ENCODE peak calls at places on chromosomes 4 and X, in seven cellular contexts. L is gastrocnemius medialis, J is esophagus muscularis mucosa, Z is breast epithelium, X is colonic mucosa, K is A549, A is left lung. S is an unnamed sample.

GRCh38 chr4:148261861-148262260 is 180.4 kb downstream of the NR3C2 start:
- DNase-seq in A (no peak), X (no peak), Z (no peak), K (no peak), J (no peak), L (no peak), S (no peak)

GRCh38 chrX:64580605-64581004 is 185.4 kb upstream of the MTMR8 start:
- DNase-seq in J (no peak), A (no peak), L (no peak), K (no peak), X (no peak), Z (no peak), S (no peak)

GRCh38 chrX:100411802-100412333 is 1.8 kb upstream of the PCDH19 start:
- DNase-seq in X (no peak), L (no peak), J (no peak), K (no peak), A (no peak), Z (no peak), S (no peak)

GRCh38 chr4:106063009-106063408 is 167.7 kb downstream of the NPNT start:
- DNase-seq in A (no peak), J (no peak), L (no peak), X (no peak), Z (no peak), K (no peak), S (no peak)

GRCh38 chrX:40877869-40878268 is 142.5 kb upstream of the MED14 start:
- DNase-seq in J (no peak), Z (no peak), X (no peak), L (no peak), K (no peak), A (no peak), S (no peak)

GRCh38 chr4:82900016-82900334 is 560 bp upstream of the THAP9 start:
- DNase-seq in A (no peak), L (no peak), J (no peak), K (peak; percentile 8), X (no peak), Z (no peak), S (no peak)

GRCh38 chrX:40084471-40084870 is 13.3 kb downstream of the BCOR start:
- DNase-seq in K (no peak), J (no peak), Z (no peak), A (no peak), L (no peak), X (no peak), S (no peak)

GRCh38 chr4:182862921-182863320 is 54.3 kb downstream of the DCTD start:
- DNase-seq in L (no peak), A (peak; percentile 84), Z (no peak), X (peak; percentile 19), K (no peak), J (no peak), S (no peak)

GRCh38 chrX:13223868-13224555 is 95.8 kb downstream of the ATXN3L start:
- DNase-seq in A (no peak), X (peak; percentile 27), Z (no peak), J (no peak), L (no peak), K (peak; percentile 64), S (no peak)

GRCh38 chr4:88720749-88721428 is 23.3 kb upstream of the NAP1L5 start:
- DNase-seq in K (no peak), X (no peak), A (no peak), Z (no peak), L (no peak), J (no peak), S (no peak)

GRCh38 chr4:64883087-64883926 is 474.1 kb upstream of the TECRL start:
- DNase-seq in A (no peak), L (no peak), Z (no peak), J (no peak), X (no peak), K (no peak), S (no peak)

GRCh38 chr4:94758141-94758699 is 465 bp downstream of the BMPR1B start:
- DNase-seq in J (no peak), Z (no peak), L (no peak), A (peak; percentile 81), K (no peak), X (peak; percentile 21), S (no peak)

GRCh38 chr4:4619821-4620220 is 78.0 kb upstream of the STX18 start:
- DNase-seq in X (no peak), Z (no peak), J (no peak), A (no peak), L (no peak), K (no peak), S (no peak)

GRCh38 chr4:26779674-26780073 is 81.0 kb upstream of the STIM2 start:
- DNase-seq in Z (no peak), X (no peak), K (no peak), L (no peak), A (no peak), J (no peak), S (no peak)

GRCh38 chr4:121946644-121947043 is 5.2 kb downstream of the TRPC3 start:
- DNase-seq in L (no peak), Z (no peak), A (no peak), K (no peak), J (no peak), X (no peak), S (no peak)

GRCh38 chr4:37780444-37781133 is 45.9 kb upstream of the PGM2 start:
- DNase-seq in X (no peak), L (no peak), Z (no peak), K (no peak), J (no peak), A (no peak), S (peak; percentile 90)

GRCh38 chr4:26032572-26033320 is 118.7 kb downstream of the SMIM20 start:
- DNase-seq in K (no peak), A (no peak), L (no peak), Z (no peak), J (no peak), X (no peak), S (no peak)

GRCh38 chr4:477686-478085 is 21.3 kb downstream of the ZNF721 start:
- DNase-seq in Z (no peak), X (no peak), J (no peak), A (no peak), K (no peak), L (no peak), S (no peak)

GRCh38 chr4:156293657-156294297 is 340.1 kb upstream of the CTSO start:
- DNase-seq in Z (no peak), A (no peak), J (no peak), X (no peak), L (no peak), K (no peak), S (no peak)

GRCh38 chr4:146442801-146443200 is 78.9 kb downstream of the SLC10A7 start:
- DNase-seq in J (no peak), A (no peak), L (no peak), Z (no peak), X (no peak), K (no peak), S (no peak)

GRCh38 chrX:22171287-22172060 is 101.2 kb upstream of the CBLL2 start:
- DNase-seq in A (no peak), Z (no peak), J (no peak), K (no peak), L (no peak), X (no peak), S (no peak)

GRCh38 chr4:1608821-1609500 is 75.2 kb downstream of the FAM53A start:
- DNase-seq in Z (no peak), L (no peak), K (no peak), X (no peak), A (peak; percentile 63), J (no peak), S (no peak)

GRCh38 chr4:88985088-88985779 is 71.8 kb downstream of the FAM13A start:
- DNase-seq in Z (no peak), J (no peak), A (no peak), L (no peak), K (no peak), X (no peak), S (no peak)

DNA sequence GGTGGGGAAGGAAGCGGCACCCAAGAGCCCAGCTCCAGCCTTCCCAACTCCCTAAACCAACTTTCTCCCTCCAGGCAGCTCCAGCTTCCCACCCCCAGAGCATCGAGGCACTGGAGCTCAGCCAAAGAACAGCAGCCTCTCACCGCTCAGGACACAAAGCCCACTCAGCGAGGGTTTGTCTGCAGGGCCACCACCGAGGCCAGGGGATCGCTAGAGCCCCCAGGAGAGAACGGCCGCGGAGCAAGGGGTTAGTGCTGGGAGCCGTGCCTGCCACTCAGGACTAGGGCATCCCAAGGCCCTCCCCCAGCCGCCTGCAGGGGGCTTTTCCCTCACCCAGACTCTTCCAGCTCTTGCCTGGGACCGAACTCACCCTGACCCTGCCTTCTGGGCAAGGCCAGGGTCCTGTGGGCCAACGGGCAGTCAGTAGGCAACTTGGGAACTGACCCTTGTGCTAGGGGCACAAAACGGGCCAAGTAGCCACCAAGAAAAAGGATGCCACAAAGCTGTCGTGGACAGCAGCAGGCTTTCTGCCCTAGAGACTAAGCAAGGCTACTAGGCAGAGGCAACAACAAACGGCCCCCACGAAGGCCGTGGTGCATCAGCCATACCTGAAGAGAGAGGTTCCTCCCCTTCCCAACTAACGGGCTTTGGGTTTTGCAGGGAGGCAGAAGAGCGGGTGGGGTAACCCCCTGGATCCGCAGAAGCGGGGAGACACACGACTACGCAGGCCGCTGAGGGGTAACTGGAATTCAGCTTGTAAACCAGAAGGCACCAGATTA is 2.3 kb downstream of the HCFC1 start:
- DNase-seq in L (no peak), Z (no peak), K (no peak), A (no peak), J (no peak), X (no peak), S (no peak)
- H3K27ac ChIP-seq in L (peak overlapping the region; percentile 99), Z (peak overlapping the region; percentile 100), K (peak overlapping the region; percentile 100), A (peak overlapping the region; percentile 23), J (peak overlapping the region; percentile 98), X (peak overlapping the region; percentile 61), S (peak overlapping the region; percentile 99)

GRCh38 chr4:98577956-98578355 is 80.5 kb downstream of the TSPAN5 start:
- DNase-seq in L (no peak), K (no peak), A (no peak), X (no peak), J (peak; percentile 10), Z (no peak), S (no peak)
- H3K4me3 ChIP-seq in L (no peak overlapping the region), K (no peak overlapping the region), A (no peak overlapping the region), X (no peak overlapping the region), J (peak overlapping the region; percentile 26), Z (no peak overlapping the region), S (no peak overlapping the region)

GRCh38 chr4:62940229-62940628 is 1469.0 kb downstream of the TECRL start:
- DNase-seq in K (no peak), A (no peak), J (no peak), X (no peak), Z (no peak), L (no peak), S (no peak)
- H3K27ac ChIP-seq in K (no peak overlapping the region), A (no peak overlapping the region), J (no peak overlapping the region), X (no peak overlapping the region), Z (no peak overlapping the region), L (no peak overlapping the region), S (no peak overlapping the region)

DNA sequence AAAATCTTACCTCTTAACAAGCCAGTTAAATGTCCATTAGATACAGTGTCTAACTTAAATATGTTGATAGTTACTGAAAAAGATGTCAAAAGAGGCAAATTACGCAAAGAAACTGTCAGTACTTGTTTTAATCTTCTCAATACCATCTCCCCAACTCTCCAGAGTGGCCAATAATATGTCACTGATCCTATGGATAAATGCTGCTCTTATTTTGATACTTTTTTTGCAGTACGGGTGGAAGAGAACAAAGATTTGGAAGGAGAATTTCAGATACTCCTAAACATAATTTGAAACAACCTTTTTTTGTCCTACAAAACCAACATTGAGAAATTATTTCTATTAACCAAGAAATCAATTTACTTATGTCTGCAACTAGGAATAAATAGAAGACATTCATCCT is 192.6 kb downstream of the CBR4 start:
- DNase-seq in K (peak; percentile 25), Z (no peak), J (no peak), L (no peak), A (no peak), X (no peak), S (no peak)
- H3K4me3 ChIP-seq in K (peak overlapping the region; percentile 20), Z (no peak overlapping the region), J (peak overlapping the region; percentile 43), L (peak overlapping the region; percentile 38), A (no peak overlapping the region), X (no peak overlapping the region), S (no peak overlapping the region)

GRCh38 chr4:128528177-128528576 is 240.6 kb upstream of the PGRMC2 start:
- DNase-seq in A (no peak), X (no peak), K (no peak), Z (no peak), J (no peak), L (no peak), S (no peak)
- H3K27ac ChIP-seq in A (peak overlapping the region; percentile 50), X (no peak overlapping the region), K (peak overlapping the region; percentile 99), Z (no peak overlapping the region), J (peak overlapping the region; percentile 73), L (no peak overlapping the region), S (no peak overlapping the region)